ENCODE peak calls at places on chromosomes 16 and 17, in ten cellular contexts. E is testis, J is esophagus muscularis mucosa, L is body of pancreas, Z is neuronal stem cell, W is IMR-90, G is brain microvascular endothelial cell, M is GM23248, V is A549, P is DND-41. T is an unnamed sample.

GRCh38 chr17:5531019-5531418 is 44.7 kb downstream of the MIS12 start:
- DNase-seq in E (no peak), J (no peak), L (no peak), Z (no peak), W (no peak), G (no peak), M (no peak), V (no peak), P (no peak), T (no peak)

GRCh38 chr16:29025218-29025617 is 40.4 kb downstream of the LAT start:
- DNase-seq in E (no peak), J (no peak), L (no peak), Z (no peak), W (no peak), G (no peak), M (no peak), V (no peak), P (peak; percentile 87), T (no peak)

GRCh38 chr17:45148183-45149036 is at the start of gene HEXIM1:
- DNase-seq in E (peak; percentile 100), J (peak; percentile 100), L (peak; percentile 100), Z (peak; percentile 100), W (peak; percentile 99), G (peak; percentile 99), M (peak; percentile 100), V (peak; percentile 99), P (peak; percentile 99), T (peak; percentile 99)

GRCh38 chr16:29784901-29785500 is 5.5 kb upstream of the KIF22 start:
- DNase-seq in E (peak; percentile 66), J (no peak), L (peak; percentile 70), Z (peak; percentile 48), W (peak; percentile 22), G (peak; percentile 45), M (peak; percentile 86), V (no peak), P (no peak), T (peak; percentile 88)

GRCh38 chr17:73387746-73388577 is 76.2 kb upstream of the CDC42EP4 start:
- DNase-seq in E (no peak), J (no peak), L (no peak), Z (no peak), W (no peak), G (peak; percentile 47), M (peak; percentile 80), V (no peak), P (no peak), T (no peak)

GRCh38 chr16:27239026-27239425 is 29.5 kb downstream of the NSMCE1 start:
- DNase-seq in E (no peak), J (no peak), L (no peak), Z (no peak), W (no peak), G (no peak), M (no peak), V (no peak), P (no peak), T (peak; percentile 30)

GRCh38 chr17:71522383-71522782 is 598.4 kb upstream of the SOX9 start:
- DNase-seq in E (no peak), J (no peak), L (no peak), Z (no peak), W (no peak), G (no peak), M (peak; percentile 43), V (no peak), P (no peak), T (no peak)

GRCh38 chr17:32671891-32672290 is 185.1 kb downstream of the CDK5R1 start:
- DNase-seq in E (peak; percentile 35), J (no peak), L (peak; percentile 56), Z (no peak), W (no peak), G (no peak), M (peak; percentile 19), V (no peak), P (no peak), T (peak; percentile 84)

GRCh38 chr16:9090101-9090959 is 1.1 kb upstream of the HAPSTR1 start:
- DNase-seq in E (peak; percentile 63), J (no peak), L (peak; percentile 35), Z (peak; percentile 48), W (no peak), G (no peak), M (peak; percentile 50), V (no peak), P (no peak), T (peak; percentile 84)

GRCh38 chr16:25291580-25291979 is 33.9 kb upstream of the ZKSCAN2 start:
- DNase-seq in E (no peak), J (no peak), L (no peak), Z (no peak), W (no peak), G (no peak), M (no peak), V (no peak), P (no peak), T (no peak)
- H3K27ac ChIP-seq in E (no peak overlapping the region), J (no peak overlapping the region), L (no peak overlapping the region), Z (no peak overlapping the region), W (no peak overlapping the region), G (no peak overlapping the region), M (no peak overlapping the region), V (no peak overlapping the region), P (no peak overlapping the region), T (no peak overlapping the region)

GRCh38 chr16:17346774-17347569 is 123.8 kb downstream of the XYLT1 start:
- DNase-seq in E (peak; percentile 56), J (no peak), L (no peak), Z (no peak), W (no peak), G (no peak), M (no peak), V (no peak), P (peak; percentile 59), T (no peak)

GRCh38 chr16:17348042-17348783 is 122.5 kb downstream of the XYLT1 start:
- DNase-seq in E (no peak), J (no peak), L (no peak), Z (no peak), W (no peak), G (no peak), M (no peak), V (no peak), P (no peak), T (no peak)

GRCh38 chr16:17348826-17349225 is 121.9 kb downstream of the XYLT1 start:
- DNase-seq in E (no peak), J (no peak), L (no peak), Z (no peak), W (no peak), G (no peak), M (no peak), V (no peak), P (no peak), T (no peak)

GRCh38 chr16:17346441-17346773 is 124.4 kb downstream of the XYLT1 start:
- DNase-seq in E (no peak), J (no peak), L (no peak), Z (no peak), W (no peak), G (no peak), M (no peak), V (no peak), P (no peak), T (no peak)

DNA sequence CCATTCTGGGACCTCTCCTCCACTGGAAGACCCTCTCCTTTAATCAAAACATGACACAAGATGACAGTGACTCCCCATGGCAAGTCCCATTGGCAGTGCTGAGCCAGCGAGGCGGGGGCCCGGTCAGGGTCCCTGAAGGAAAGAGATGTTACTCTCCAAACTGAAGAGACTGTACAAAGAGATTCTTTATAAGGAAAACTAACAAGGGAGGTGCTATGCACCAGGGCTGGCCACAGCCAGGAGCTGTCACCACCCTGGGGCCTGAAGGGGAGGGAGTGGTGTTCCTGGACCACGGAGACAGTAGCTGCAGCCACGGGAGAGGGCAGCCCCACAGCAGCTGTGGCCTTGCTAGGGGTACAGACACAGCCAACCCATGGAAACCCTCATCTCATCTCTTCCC is 123.1 kb downstream of the XYLT1 start:
- DNase-seq in E (no peak), J (no peak), L (no peak), Z (no peak), W (no peak), G (no peak), M (no peak), V (no peak), P (no peak), T (no peak)
- H3K27ac ChIP-seq in E (no peak overlapping the region), J (peak overlapping the region; percentile 89), L (no peak overlapping the region), Z (no peak overlapping the region), W (no peak overlapping the region), G (no peak overlapping the region), M (no peak overlapping the region), V (no peak overlapping the region), P (no peak overlapping the region), T (no peak overlapping the region)

GRCh38 chr16:58249780-58250478 is 44.9 kb downstream of the PRSS54 start:
- DNase-seq in E (peak; percentile 84), J (peak; percentile 92), L (peak; percentile 84), Z (peak; percentile 71), W (peak; percentile 62), G (peak; percentile 60), M (peak; percentile 95), V (peak; percentile 76), P (peak; percentile 76), T (peak; percentile 72)
- H3K27ac ChIP-seq in E (peak overlapping the region; percentile 24), J (peak overlapping the region; percentile 78), L (peak overlapping the region; percentile 51), Z (no peak overlapping the region), W (no peak overlapping the region), G (peak overlapping the region; percentile 43), M (peak overlapping the region; percentile 49), V (peak overlapping the region; percentile 58), P (no peak overlapping the region), T (no peak overlapping the region)

GRCh38 chr17:1384881-1385280 is 15.1 kb downstream of the YWHAE start:
- DNase-seq in E (no peak), J (no peak), L (no peak), Z (no peak), W (no peak), G (no peak), M (peak; percentile 49), V (no peak), P (no peak), T (peak; percentile 26)

GRCh38 chr17:1386265-1386664 is 13.8 kb downstream of the YWHAE start:
- DNase-seq in E (no peak), J (no peak), L (no peak), Z (no peak), W (no peak), G (no peak), M (no peak), V (no peak), P (no peak), T (no peak)

GRCh38 chr17:1391577-1391976 is 8.4 kb downstream of the YWHAE start:
- DNase-seq in E (no peak), J (no peak), L (no peak), Z (no peak), W (no peak), G (no peak), M (no peak), V (no peak), P (no peak), T (peak; percentile 41)

DNA sequence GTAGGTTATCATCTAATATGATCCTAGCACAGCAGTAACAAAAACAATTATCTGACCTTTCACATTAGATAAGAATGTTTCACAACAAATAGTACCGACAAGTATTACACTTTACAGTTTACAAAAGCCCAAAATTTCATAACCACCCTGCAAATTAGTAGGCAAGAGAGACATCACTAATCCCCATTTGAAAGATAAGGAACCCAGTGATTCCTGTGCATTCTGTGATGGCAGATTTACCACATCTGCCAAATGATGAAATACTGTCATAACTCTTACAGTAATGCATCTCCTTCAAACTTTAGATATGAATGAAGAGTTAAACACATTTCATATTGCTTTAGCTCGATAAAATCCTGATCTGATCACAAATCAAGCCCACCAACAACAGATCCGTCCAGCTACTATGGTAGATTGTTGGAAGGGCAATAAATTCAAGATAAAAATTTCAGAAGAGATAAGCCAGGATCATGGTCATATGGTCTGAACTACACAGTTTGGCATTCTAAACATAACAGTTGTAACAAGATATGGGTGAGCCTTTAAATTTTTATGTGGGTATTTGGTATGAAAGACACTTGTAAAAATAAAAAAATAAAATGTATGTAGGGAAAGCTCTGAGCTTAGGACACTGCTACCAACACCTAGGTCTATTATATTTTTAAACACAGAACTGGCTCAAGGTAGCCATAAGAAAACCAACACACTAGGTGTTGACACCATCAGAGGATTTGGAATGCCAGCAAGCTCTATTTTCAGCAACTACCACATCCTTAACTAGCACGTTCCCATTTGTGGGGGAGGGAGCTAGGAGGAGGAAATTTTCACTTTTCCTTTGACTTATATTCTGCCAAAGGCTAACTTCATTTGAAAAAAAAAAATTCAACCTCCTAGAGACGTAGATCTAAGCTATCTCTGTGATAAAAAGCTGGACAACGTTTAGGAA is 9.3 kb downstream of the YWHAE start:
- DNase-seq in E (no peak), J (no peak), L (no peak), Z (no peak), W (peak; percentile 51), G (no peak), M (peak; percentile 41), V (no peak), P (no peak), T (no peak)
- H3K27ac ChIP-seq in E (no peak overlapping the region), J (peak overlapping the region; percentile 73), L (no peak overlapping the region), Z (no peak overlapping the region), W (peak overlapping the region; percentile 1), G (peak overlapping the region; percentile 30), M (peak overlapping the region; percentile 19), V (no peak overlapping the region), P (no peak overlapping the region), T (no peak overlapping the region)

T was measured in aorta.